ENCODE peak calls at places on chromosomes 5 and 9, in five cellular contexts. C is fibroblast of the aortic adventitia, A is neural progenitor cell, F is lower leg skin, V is body of pancreas. K is an unnamed sample.

GRCh38 chr5:148091991-148092964 is 28.5 kb downstream of the SPINK5 start:
- DNase-seq in C (no peak), V (no peak), A (no peak), F (no peak), K (no peak)

GRCh38 chr5:171426266-171426665 is 6.8 kb downstream of the FGF18 start:
- DNase-seq in C (no peak), F (no peak), A (no peak), V (no peak), K (no peak)

GRCh38 chr5:149961186-149961685 is 678 bp downstream of the SLC26A2 start:
- DNase-seq in A (no peak), V (no peak), C (peak), F (no peak), K (peak)

GRCh38 chr5:78896128-78896527 is 89.0 kb downstream of the ARSB start:
- DNase-seq in F (no peak), C (peak), V (no peak), A (no peak), K (peak)

GRCh38 chr9:76610009-76610352 is 151.0 kb downstream of the GCNT1 start:
- DNase-seq in F (peak), C (peak), V (peak), A (no peak), K (peak)

GRCh38 chr9:94743035-94743954 is 16.8 kb downstream of the AOPEP start:
- DNase-seq in V (peak), C (peak), A (no peak), F (no peak), K (no peak)

GRCh38 chr5:74233091-74233490 is 407.4 kb downstream of the ENC1 start:
- DNase-seq in F (no peak), V (no peak), C (no peak), A (no peak), K (no peak)

GRCh38 chr5:10115669-10116068 is 134.0 kb downstream of the ATPSCKMT start:
- DNase-seq in A (no peak), C (no peak), V (no peak), F (no peak), K (no peak)

GRCh38 chr5:763397-763796 is 21.1 kb downstream of the ZDHHC11B start:
- DNase-seq in F (no peak), C (no peak), V (no peak), A (no peak), K (no peak)

GRCh38 chr9:23341346-23341745 is 484.7 kb downstream of the ELAVL2 start:
- DNase-seq in A (peak), C (no peak), F (no peak), V (no peak), K (no peak)

GRCh38 chr5:102930244-102930643 is 175.1 kb downstream of the PAM start:
- DNase-seq in C (no peak), V (no peak), F (no peak), A (no peak), K (no peak)

GRCh38 chr5:111649516-111649915 is 107.5 kb downstream of the NREP start:
- DNase-seq in F (no peak), V (no peak), A (no peak), C (no peak), K (no peak)

GRCh38 chr9:108469654-108470053 is 386.1 kb downstream of the ACTL7B start:
- DNase-seq in V (no peak), A (no peak), F (no peak), C (peak), K (peak)

GRCh38 chr9:95218790-95219189 is 98.7 kb downstream of the FANCC start:
- DNase-seq in A (no peak), F (no peak), C (no peak), V (no peak), K (no peak)

GRCh38 chr5:10440367-10440990 is 1.2 kb upstream of the ROPN1L start:
- DNase-seq in F (no peak), V (no peak), A (no peak), C (no peak), K (no peak)

GRCh38 chr9:106859957-106860715 is 2.8 kb upstream of the ZNF462 start:
- DNase-seq in F (peak), C (no peak), A (peak), V (peak), K (peak)

GRCh38 chr5:149452007-149452664 is 73.0 kb upstream of the IL17B start:
- DNase-seq in F (no peak), C (peak), A (peak), V (peak), K (peak)

GRCh38 chr9:4225291-4226119 is 74.4 kb downstream of the GLIS3 start:
- DNase-seq in A (no peak), F (no peak), C (peak), V (no peak), K (peak)

GRCh38 chr9:127482662-127483061 is 31.4 kb downstream of the LRSAM1 start:
- DNase-seq in F (no peak), V (no peak), A (no peak), C (no peak), K (no peak)

GRCh38 chr9:127488946-127489345 is 37.6 kb downstream of the LRSAM1 start:
- DNase-seq in A (no peak), V (no peak), C (no peak), F (no peak), K (no peak)

GRCh38 chr9:127489471-127490115 is 38.3 kb downstream of the LRSAM1 start:
- DNase-seq in A (peak), V (no peak), C (no peak), F (no peak), K (no peak)

GRCh38 chr9:127490831-127491230 is 39.5 kb downstream of the LRSAM1 start:
- DNase-seq in C (no peak), A (no peak), F (no peak), V (no peak), K (no peak)

DNA sequence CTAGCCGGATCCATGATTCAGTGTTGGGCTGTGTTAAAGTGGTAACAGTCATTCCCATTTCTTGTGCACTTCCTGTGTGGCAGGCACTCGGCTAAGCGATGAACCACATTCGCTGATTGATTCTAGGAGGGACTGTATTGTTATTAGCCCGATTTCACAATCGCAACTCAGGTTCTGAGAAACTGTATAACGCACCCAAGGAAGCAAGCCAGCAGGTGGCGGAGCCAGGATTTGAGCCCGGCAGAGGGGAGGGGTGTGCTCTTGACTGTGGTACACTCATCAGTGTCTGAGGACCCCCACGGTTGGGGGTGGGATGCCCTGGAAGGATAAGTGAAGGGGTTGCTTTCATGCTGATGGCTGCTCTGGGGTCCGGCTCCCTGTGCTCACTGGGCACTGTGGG is 34.7 kb downstream of the LRSAM1 start:
- DNase-seq in F (no peak), C (no peak), A (no peak), V (no peak), K (no peak)
- TF ChIP-seq CTCF in F (no peak), C (peak), A (no peak), V (no peak), K (peak)

GRCh38 chr9:121455527-121456239 is 44.0 kb downstream of the GGTA1 start:
- DNase-seq in C (no peak), F (no peak), V (no peak), A (no peak), K (no peak)
- H3K4me3 ChIP-seq in C (no peak), F (no peak), V (no peak), A (no peak), K (no peak)

DNA sequence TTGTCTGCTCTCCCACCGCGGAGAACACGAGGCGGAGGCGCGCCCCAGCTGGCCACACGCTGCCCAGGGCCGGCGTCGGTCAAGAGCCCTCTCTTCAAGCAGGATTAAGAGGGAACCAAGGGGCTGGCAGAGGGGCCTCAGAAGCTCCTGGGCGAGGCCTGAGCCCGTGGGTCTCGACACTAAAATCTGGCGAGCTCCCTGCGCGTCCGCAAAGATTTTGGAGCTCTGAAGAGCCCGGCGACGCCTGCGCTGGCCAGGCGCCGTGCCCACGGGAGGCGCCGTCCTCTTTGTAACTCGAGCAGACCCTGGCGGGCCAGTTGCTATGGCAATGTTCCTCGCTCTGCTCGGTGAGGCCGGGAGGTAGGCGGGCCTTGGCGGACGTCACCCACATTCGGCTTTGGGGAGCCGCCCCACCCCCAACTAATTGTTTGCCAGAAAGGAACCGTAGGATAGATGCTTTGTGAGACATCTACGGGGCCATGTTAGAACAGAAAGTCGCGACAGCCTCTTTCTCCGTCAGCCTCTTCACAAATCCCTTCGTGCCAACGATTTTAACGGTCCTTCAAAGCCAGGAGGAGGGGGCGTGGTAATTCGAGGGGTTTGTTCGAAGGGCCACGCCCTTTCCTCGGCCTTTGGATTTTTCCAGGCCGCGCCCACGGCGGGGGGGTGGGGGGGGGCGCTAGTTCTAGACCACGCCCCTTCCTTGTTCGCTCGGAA is 735 bp upstream of the CNOT8 start:
- DNase-seq in C (peak), F (peak), V (peak), A (peak), K (peak)
- TF ChIP-seq CTCF in C (peak), F (no peak), V (peak), A (peak), K (peak)

DNA sequence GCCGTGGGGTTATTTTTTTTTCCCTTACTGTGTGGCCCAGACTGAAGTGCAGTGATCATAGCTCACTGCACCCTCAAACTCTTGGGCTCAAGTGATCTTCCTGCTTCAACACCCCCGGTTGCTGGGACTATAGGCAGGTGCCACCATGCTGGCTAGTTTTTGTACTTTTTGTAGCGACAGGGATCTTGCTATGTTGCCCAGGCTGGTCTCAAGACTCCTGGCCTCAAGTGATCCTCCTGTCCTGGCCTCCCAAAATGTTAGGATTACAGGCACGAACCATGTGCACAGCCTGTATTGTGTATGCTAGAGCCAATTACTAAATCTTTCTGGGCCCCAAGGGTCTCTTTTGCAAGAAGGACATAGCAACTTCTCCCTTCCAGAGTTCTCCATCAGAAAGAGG is 23.1 kb downstream of the GALNT10 start:
- DNase-seq in C (no peak), V (no peak), A (no peak), F (no peak), K (no peak)
- H3K4me3 ChIP-seq in C (no peak), V (no peak), A (no peak), F (no peak), K (no peak)

GRCh38 chr9:92837191-92837590 is 40.6 kb downstream of the ZNF484 start:
- DNase-seq in F (no peak), A (no peak), C (no peak), V (no peak), K (no peak)
- TF ChIP-seq CTCF in F (no peak), A (no peak), C (no peak), V (no peak), K (no peak)

DNA sequence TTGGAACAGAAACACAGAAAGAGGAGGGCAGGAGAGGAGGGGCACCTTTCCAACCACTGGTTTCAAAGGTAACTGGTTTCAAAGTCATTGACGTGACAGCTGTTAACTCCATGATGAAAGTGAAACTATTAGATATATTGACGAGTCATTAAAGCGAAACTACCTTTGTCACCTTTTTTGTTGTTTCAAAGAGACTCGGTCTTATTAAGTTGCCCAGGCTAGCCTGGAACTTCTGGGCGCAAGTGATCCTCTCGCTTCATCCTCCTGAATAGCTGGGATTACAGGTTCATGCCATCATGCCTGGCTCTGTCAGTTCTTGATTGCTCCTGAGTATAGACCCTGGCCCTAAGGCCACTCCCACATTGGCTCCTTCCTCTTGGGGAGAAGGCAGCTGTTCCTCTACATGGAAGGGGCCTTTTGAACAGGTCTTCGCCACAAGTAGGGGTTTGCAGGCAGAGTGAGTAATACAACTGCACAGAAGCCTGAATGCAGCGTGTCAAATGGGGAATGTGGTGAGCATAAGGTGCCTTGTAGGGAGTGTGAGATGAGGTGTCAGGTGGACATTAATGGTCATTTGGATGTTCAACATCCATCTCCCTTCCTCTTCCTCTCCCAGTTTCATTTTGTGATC is 3.4 kb upstream of the F12 start:
- DNase-seq in F (no peak), A (no peak), C (no peak), V (no peak), K (no peak)
- H3K4me3 ChIP-seq in F (no peak), A (no peak), C (no peak), V (no peak), K (no peak)

GRCh38 chr9:83327323-83327722 is 210.9 kb downstream of the FRMD3 start:
- DNase-seq in C (no peak), A (peak), F (no peak), V (no peak), K (peak)
- TF ChIP-seq CTCF in C (no peak), A (no peak), F (no peak), V (no peak), K (no peak)